ENCODE peak calls at places on chromosomes 1 and 21, in nine cellular contexts. B, I, D, E, N, H, K, A and W are unnamed samples.

GRCh38 chr1:231918239-231919015 is 291.8 kb downstream of the DISC1 start:
- DNase-seq in B (no peak), I (peak; percentile 57), D (no peak), E (peak; percentile 78), N (peak; percentile 41), H (no peak), K (peak; percentile 53), A (no peak), W (no peak)

GRCh38 chr1:229987953-229988352 is 79.1 kb upstream of the GALNT2 start:
- DNase-seq in B (no peak), I (no peak), D (no peak), E (no peak), N (no peak), H (no peak), K (no peak), A (no peak), W (no peak)

GRCh38 chr1:35443768-35444518 is 113.3 kb downstream of the KIAA0319L start:
- DNase-seq in B (no peak), I (peak; percentile 4), D (no peak), E (peak; percentile 35), N (no peak), H (no peak), K (peak; percentile 14), A (no peak), W (no peak)

GRCh38 chr1:167220537-167221125 is at the start of gene POU2F1:
- DNase-seq in B (peak; percentile 94), I (peak; percentile 98), D (peak; percentile 97), E (peak; percentile 97), N (peak; percentile 99), H (peak; percentile 99), K (peak; percentile 100), A (peak; percentile 98), W (peak; percentile 90)

GRCh38 chr1:83802023-83802422 is 196.9 kb downstream of the TTLL7 start:
- DNase-seq in B (no peak), I (no peak), D (no peak), E (no peak), N (no peak), H (no peak), K (no peak), A (no peak), W (no peak)

GRCh38 chr1:29686012-29686930 is 449.9 kb downstream of the PTPRU start:
- DNase-seq in B (no peak), I (no peak), D (no peak), E (no peak), N (no peak), H (no peak), K (peak; percentile 32), A (no peak), W (no peak)

GRCh38 chr1:219085988-219086387 is 87.7 kb upstream of the LYPLAL1 start:
- DNase-seq in B (no peak), I (no peak), D (no peak), E (peak; percentile 60), N (no peak), H (no peak), K (peak; percentile 54), A (no peak), W (no peak)

GRCh38 chr21:42724226-42724920 is 71.0 kb downstream of the PDE9A start:
- DNase-seq in B (no peak), I (no peak), D (no peak), E (peak; percentile 92), N (no peak), H (no peak), K (peak; percentile 96), A (no peak), W (no peak)

GRCh38 chr21:17451364-17451869 is 61.4 kb upstream of the CXADR start:
- DNase-seq in B (no peak), I (no peak), D (no peak), E (peak; percentile 89), N (no peak), H (no peak), K (peak; percentile 45), A (no peak), W (no peak)

GRCh38 chr1:157044326-157044725 is 1.2 kb downstream of the ARHGEF11 start:
- DNase-seq in B (no peak), I (no peak), D (no peak), E (no peak), N (no peak), H (no peak), K (no peak), A (no peak), W (no peak)
- H3K4me3 ChIP-seq in B (peak overlapping the region; percentile 26), I (no peak overlapping the region), D (peak overlapping the region; percentile 59), E (peak overlapping the region; percentile 42), N (no peak overlapping the region), H (peak overlapping the region; percentile 69), K (peak overlapping the region; percentile 74), A (no peak overlapping the region), W (peak overlapping the region; percentile 91)

GRCh38 chr1:202762019-202762418 is 46.2 kb downstream of the KDM5B start:
- DNase-seq in B (no peak), I (no peak), D (no peak), E (no peak), N (no peak), H (no peak), K (no peak), A (no peak), W (no peak)

GRCh38 chr1:202765726-202766125 is 42.5 kb downstream of the KDM5B start:
- DNase-seq in B (no peak), I (no peak), D (no peak), E (peak; percentile 63), N (no peak), H (no peak), K (no peak), A (no peak), W (no peak)

DNA sequence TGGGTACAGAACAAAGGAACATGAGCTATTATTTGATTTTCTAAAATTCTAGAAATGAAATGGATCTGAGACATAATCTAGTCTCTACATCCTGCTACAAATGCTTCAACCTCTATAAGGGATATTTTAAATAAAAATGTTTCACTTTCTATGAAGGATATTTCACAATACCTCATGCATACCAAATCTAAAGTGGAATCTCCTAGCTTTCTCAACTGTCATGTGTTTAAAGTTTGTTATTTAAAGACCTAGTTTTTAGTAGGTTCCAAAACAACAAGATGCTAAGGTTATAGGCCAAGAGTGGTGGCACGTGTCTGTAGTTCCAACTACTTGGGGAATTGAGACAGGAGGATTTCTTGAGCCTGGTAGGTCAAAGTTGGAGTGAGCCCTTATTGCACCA is 47.6 kb downstream of the KDM5B start:
- DNase-seq in B (no peak), I (no peak), D (no peak), E (peak; percentile 17), N (no peak), H (no peak), K (no peak), A (no peak), W (no peak)
- H3K36me3 ChIP-seq in B (peaks cover 22% of the 10 kb centered on the region), I (peaks cover 56% of the 10 kb centered on the region), D (peaks cover 4% of the 10 kb centered on the region), E (peaks cover 54% of the 10 kb centered on the region), N (peaks cover 29% of the 10 kb centered on the region), H (peaks cover 100% of the 10 kb centered on the region), K (peaks cover 74% of the 10 kb centered on the region), A (peaks cover 16% of the 10 kb centered on the region), W (peaks cover 33% of the 10 kb centered on the region)

GRCh38 chr1:109272831-109273547 is 10.0 kb downstream of the PSRC1 start:
- DNase-seq in B (no peak), I (no peak), D (no peak), E (no peak), N (no peak), H (peak; percentile 65), K (peak; percentile 47), A (no peak), W (no peak)
- H3K4me1 ChIP-seq in B (peaks cover 3% of the 10 kb centered on the region), I (no peaks in the 10 kb centered on the region), D (peaks cover 27% of the 10 kb centered on the region), E (peaks cover 14% of the 10 kb centered on the region), N (peaks cover 4% of the 10 kb centered on the region), H (peaks cover 31% of the 10 kb centered on the region), K (peaks cover 52% of the 10 kb centered on the region), A (no peaks in the 10 kb centered on the region), W (peaks cover 23% of the 10 kb centered on the region)

GRCh38 chr1:12150456-12151200 is 16.2 kb upstream of the TNFRSF1B start:
- DNase-seq in B (no peak), I (peak; percentile 65), D (no peak), E (no peak), N (peak; percentile 35), H (no peak), K (no peak), A (no peak), W (no peak)
- H3K4me3 ChIP-seq in B (no peak overlapping the region), I (peak overlapping the region; percentile 24), D (no peak overlapping the region), E (no peak overlapping the region), N (peak overlapping the region; percentile 4), H (no peak overlapping the region), K (no peak overlapping the region), A (no peak overlapping the region), W (no peak overlapping the region)

GRCh38 chr1:1264026-1264425 is 9.6 kb downstream of the UBE2J2 start:
- DNase-seq in B (no peak), I (no peak), D (no peak), E (peak; percentile 61), N (no peak), H (no peak), K (no peak), A (no peak), W (no peak)
- H3K36me3 ChIP-seq in B (peaks cover 40% of the 10 kb centered on the region), I (peaks cover 76% of the 10 kb centered on the region), D (no peaks in the 10 kb centered on the region), E (peaks cover 58% of the 10 kb centered on the region), N (peaks cover 37% of the 10 kb centered on the region), H (peaks cover 94% of the 10 kb centered on the region), K (peaks cover 67% of the 10 kb centered on the region), A (peaks cover 6% of the 10 kb centered on the region), W (peaks cover 49% of the 10 kb centered on the region)

GRCh38 chr1:31372961-31373896 is at the start of gene FABP3:
- DNase-seq in B (peak; percentile 79), I (peak; percentile 14), D (peak; percentile 84), E (peak; percentile 51), N (peak; percentile 24), H (peak; percentile 88), K (peak; percentile 46), A (peak; percentile 74), W (peak; percentile 52)
- H3K4me1 ChIP-seq in B (peaks cover 14% of the 10 kb centered on the region), I (no peaks in the 10 kb centered on the region), D (peaks cover 63% of the 10 kb centered on the region), E (peaks cover 7% of the 10 kb centered on the region), N (peaks cover 9% of the 10 kb centered on the region), H (peaks cover 36% of the 10 kb centered on the region), K (peaks cover 38% of the 10 kb centered on the region), A (no peaks in the 10 kb centered on the region), W (peaks cover 27% of the 10 kb centered on the region)

GRCh38 chr1:155932085-155932484 is 2.1 kb downstream of the KHDC4 start:
- DNase-seq in B (no peak), I (no peak), D (no peak), E (no peak), N (no peak), H (no peak), K (peak; percentile 63), A (no peak), W (no peak)

GRCh38 chr1:155933591-155934096 is 569 bp downstream of the KHDC4 start:
- DNase-seq in B (no peak), I (no peak), D (no peak), E (no peak), N (no peak), H (no peak), K (no peak), A (no peak), W (no peak)

GRCh38 chr1:155934097-155934932 is at the start of gene KHDC4:
- DNase-seq in B (peak; percentile 100), I (peak; percentile 98), D (peak; percentile 95), E (peak; percentile 99), N (peak; percentile 97), H (peak; percentile 96), K (peak; percentile 100), A (peak; percentile 96), W (peak; percentile 86)

GRCh38 chr1:155931332-155932038 is 2.7 kb downstream of the KHDC4 start:
- DNase-seq in B (no peak), I (no peak), D (no peak), E (no peak), N (no peak), H (peak; percentile 45), K (peak; percentile 64), A (no peak), W (no peak)

DNA sequence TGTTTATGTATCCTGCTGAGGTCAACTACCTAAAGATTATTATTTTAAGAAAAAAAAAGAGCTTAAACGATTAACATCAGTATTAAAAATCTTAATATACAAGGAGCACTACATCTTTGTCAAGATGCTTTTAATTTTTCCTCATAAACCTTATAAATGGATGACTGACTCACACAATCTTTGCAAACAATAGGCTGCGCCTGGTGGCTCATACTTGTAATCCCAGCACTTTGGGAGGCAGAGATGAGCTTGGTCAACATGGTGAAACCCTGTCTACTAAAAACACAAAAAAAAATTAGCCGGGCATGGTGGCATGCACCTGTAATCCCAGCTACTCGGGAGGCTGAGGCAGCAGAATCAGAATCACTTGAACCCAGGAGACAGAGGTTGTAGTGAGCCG is 1.7 kb downstream of the KHDC4 start:
- DNase-seq in B (no peak), I (no peak), D (no peak), E (no peak), N (no peak), H (no peak), K (peak; percentile 78), A (no peak), W (no peak)
- H3K4me3 ChIP-seq in B (no peak overlapping the region), I (no peak overlapping the region), D (peak overlapping the region; percentile 89), E (no peak overlapping the region), N (no peak overlapping the region), H (peak overlapping the region; percentile 66), K (peak overlapping the region; percentile 80), A (no peak overlapping the region), W (peak overlapping the region; percentile 2)